ENCODE peak calls at places on chromosomes 5 and 9, in four cellular contexts. One of them, this sample, is unnamed.

GRCh38 chr9:112162644-112163413 is 12.3 kb downstream of the SUSD1 start:
- DNase-seq in lower lobe of right lung: no peak
- DNase-seq in CD4-positive, alpha-beta memory T cell: no peak
- DNase-seq in aorta: no peak
- DNase-seq in this sample: no peak

GRCh38 chr9:37037137-37037743 is 3.2 kb upstream of the PAX5 start:
- DNase-seq in aorta: peak; percentile 77
- DNase-seq in CD4-positive, alpha-beta memory T cell: no peak
- DNase-seq in lower lobe of right lung: no peak
- DNase-seq in this sample: no peak

GRCh38 chr5:6611561-6612256 is 21.1 kb downstream of the NSUN2 start:
- DNase-seq in lower lobe of right lung: no peak
- DNase-seq in aorta: no peak
- DNase-seq in CD4-positive, alpha-beta memory T cell: no peak
- DNase-seq in this sample: no peak

GRCh38 chr5:77990020-77990419 is 213.9 kb upstream of the TBCA start:
- DNase-seq in CD4-positive, alpha-beta memory T cell: no peak
- DNase-seq in aorta: no peak
- DNase-seq in lower lobe of right lung: no peak
- DNase-seq in this sample: no peak

GRCh38 chr5:145872914-145873313 is at the start of gene GRXCR2:
- DNase-seq in CD4-positive, alpha-beta memory T cell: no peak
- DNase-seq in aorta: no peak
- DNase-seq in lower lobe of right lung: no peak
- DNase-seq in this sample: no peak

GRCh38 chr9:89247431-89248370 is 63.3 kb upstream of the CKS2 start:
- DNase-seq in lower lobe of right lung: no peak
- DNase-seq in CD4-positive, alpha-beta memory T cell: no peak
- DNase-seq in aorta: no peak
- DNase-seq in this sample: no peak

GRCh38 chr9:108039012-108039411 is 549.4 kb upstream of the KLF4 start:
- DNase-seq in lower lobe of right lung: no peak
- DNase-seq in CD4-positive, alpha-beta memory T cell: no peak
- DNase-seq in aorta: no peak
- DNase-seq in this sample: no peak

GRCh38 chr9:112796485-112796884 is 45.9 kb downstream of the SNX30 start:
- DNase-seq in CD4-positive, alpha-beta memory T cell: no peak
- DNase-seq in aorta: no peak
- DNase-seq in lower lobe of right lung: no peak
- DNase-seq in this sample: no peak

GRCh38 chr5:107389130-107389553 is 281.6 kb downstream of the EFNA5 start:
- DNase-seq in CD4-positive, alpha-beta memory T cell: peak; percentile 40
- DNase-seq in aorta: no peak
- DNase-seq in lower lobe of right lung: no peak
- DNase-seq in this sample: no peak

GRCh38 chr9:37992924-37993349 is 76.1 kb downstream of the SHB start:
- DNase-seq in CD4-positive, alpha-beta memory T cell: no peak
- DNase-seq in aorta: peak; percentile 14
- DNase-seq in lower lobe of right lung: no peak
- DNase-seq in this sample: no peak

GRCh38 chr5:78654386-78654785 is 5.8 kb upstream of the LHFPL2 start:
- DNase-seq in CD4-positive, alpha-beta memory T cell: no peak
- DNase-seq in aorta: no peak
- DNase-seq in lower lobe of right lung: no peak
- DNase-seq in this sample: no peak

GRCh38 chr9:12908910-12909309 is 134.1 kb downstream of the LURAP1L start:
- DNase-seq in CD4-positive, alpha-beta memory T cell: no peak
- DNase-seq in aorta: no peak
- DNase-seq in lower lobe of right lung: no peak
- DNase-seq in this sample: no peak

GRCh38 chr9:87436694-87437093 is 61.0 kb upstream of the DAPK1 start:
- DNase-seq in aorta: no peak
- DNase-seq in CD4-positive, alpha-beta memory T cell: no peak
- DNase-seq in lower lobe of right lung: no peak
- DNase-seq in this sample: no peak

GRCh38 chr5:177389368-177390169 is 5.3 kb downstream of the SLC34A1 start:
- DNase-seq in CD4-positive, alpha-beta memory T cell: peak; percentile 88
- DNase-seq in aorta: no peak
- DNase-seq in lower lobe of right lung: no peak
- DNase-seq in this sample: peak; percentile 46

GRCh38 chr5:137199201-137199600 is 299.9 kb downstream of the SPOCK1 start:
- DNase-seq in lower lobe of right lung: no peak
- DNase-seq in CD4-positive, alpha-beta memory T cell: no peak
- DNase-seq in aorta: no peak
- DNase-seq in this sample: no peak

GRCh38 chr9:127715443-127716337 is at the start of the genes PTRH1 and TTC16:
- DNase-seq in aorta: peak; percentile 100
- DNase-seq in CD4-positive, alpha-beta memory T cell: peak; percentile 97
- DNase-seq in lower lobe of right lung: peak; percentile 98
- DNase-seq in this sample: peak; percentile 95

GRCh38 chr5:72848474-72849428 is 32.3 kb downstream of the TNPO1 start:
- DNase-seq in CD4-positive, alpha-beta memory T cell: peak; percentile 46
- DNase-seq in lower lobe of right lung: peak; percentile 73
- DNase-seq in aorta: peak; percentile 89
- DNase-seq in this sample: peak; percentile 41

DNA sequence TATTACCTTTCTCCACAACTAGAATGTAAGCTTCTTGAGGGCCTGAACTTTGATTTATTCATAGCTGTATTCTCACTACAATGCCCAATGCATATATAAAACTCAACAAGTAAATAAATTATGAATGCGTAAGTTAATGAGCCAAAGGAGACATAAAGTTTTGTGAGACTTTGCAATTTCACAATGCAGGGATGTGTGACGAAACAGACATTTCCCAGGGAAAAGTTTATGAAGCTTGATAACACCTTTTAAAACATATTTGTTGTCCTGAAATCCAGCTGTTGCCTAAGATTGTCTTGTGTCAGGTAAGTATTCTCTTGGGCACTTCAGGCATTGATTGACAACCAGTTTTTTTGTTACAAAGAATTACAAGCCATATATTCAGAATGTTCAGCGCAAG is 800.1 kb downstream of the BRINP1 start:
- DNase-seq in aorta: no peak
- DNase-seq in CD4-positive, alpha-beta memory T cell: no peak
- DNase-seq in lower lobe of right lung: no peak
- DNase-seq in this sample: no peak
- H3K9me3 ChIP-seq in aorta: no peaks in the 10 kb centered on the region
- H3K9me3 ChIP-seq in CD4-positive, alpha-beta memory T cell: no peaks in the 10 kb centered on the region
- H3K9me3 ChIP-seq in lower lobe of right lung: no peaks in the 10 kb centered on the region
- H3K9me3 ChIP-seq in this sample: no peaks in the 10 kb centered on the region

DNA sequence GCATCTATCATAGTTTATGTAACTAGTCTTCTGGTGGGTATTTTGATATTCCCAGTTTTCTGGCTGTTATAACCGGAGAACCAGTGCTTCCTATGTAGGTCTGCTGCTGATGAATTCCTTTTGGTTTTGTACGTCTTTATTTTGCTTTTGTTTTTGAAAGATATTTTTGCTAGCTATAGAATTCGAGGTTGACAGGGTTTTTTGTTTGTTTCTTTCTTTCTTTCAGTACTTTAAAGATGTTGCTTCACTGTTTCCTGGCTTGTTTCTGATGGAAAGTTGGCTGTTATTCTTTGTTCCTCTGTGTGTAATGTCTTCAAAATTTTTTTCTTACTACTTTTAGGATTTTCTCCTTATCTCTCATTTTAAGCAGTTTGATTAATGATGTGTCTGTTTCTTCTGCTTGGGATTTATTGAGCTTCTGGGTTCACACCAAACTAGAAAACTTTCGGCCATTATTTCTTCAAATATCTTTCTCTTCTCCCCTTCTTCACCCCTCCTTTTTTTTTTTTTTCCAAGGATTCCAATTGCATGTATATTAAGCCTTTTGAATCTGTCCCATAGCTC is 27.5 kb downstream of the ZNF618 start:
- DNase-seq in CD4-positive, alpha-beta memory T cell: no peak
- DNase-seq in lower lobe of right lung: no peak
- DNase-seq in aorta: no peak
- DNase-seq in this sample: no peak
- H3K9me3 ChIP-seq in CD4-positive, alpha-beta memory T cell: no peaks in the 10 kb centered on the region
- H3K9me3 ChIP-seq in lower lobe of right lung: peaks cover 10% of the 10 kb centered on the region
- H3K9me3 ChIP-seq in aorta: no peaks in the 10 kb centered on the region
- H3K9me3 ChIP-seq in this sample: no peaks in the 10 kb centered on the region

GRCh38 chr5:141319699-141320098 is 885 bp downstream of the TAF7 start:
- DNase-seq in lower lobe of right lung: no peak
- DNase-seq in CD4-positive, alpha-beta memory T cell: no peak
- DNase-seq in aorta: no peak
- DNase-seq in this sample: no peak
- H3K9me3 ChIP-seq in lower lobe of right lung: peaks cover 73% of the 10 kb centered on the region
- H3K9me3 ChIP-seq in CD4-positive, alpha-beta memory T cell: peaks cover 39% of the 10 kb centered on the region
- H3K9me3 ChIP-seq in aorta: peaks cover 8% of the 10 kb centered on the region
- H3K9me3 ChIP-seq in this sample: peaks cover 30% of the 10 kb centered on the region

DNA sequence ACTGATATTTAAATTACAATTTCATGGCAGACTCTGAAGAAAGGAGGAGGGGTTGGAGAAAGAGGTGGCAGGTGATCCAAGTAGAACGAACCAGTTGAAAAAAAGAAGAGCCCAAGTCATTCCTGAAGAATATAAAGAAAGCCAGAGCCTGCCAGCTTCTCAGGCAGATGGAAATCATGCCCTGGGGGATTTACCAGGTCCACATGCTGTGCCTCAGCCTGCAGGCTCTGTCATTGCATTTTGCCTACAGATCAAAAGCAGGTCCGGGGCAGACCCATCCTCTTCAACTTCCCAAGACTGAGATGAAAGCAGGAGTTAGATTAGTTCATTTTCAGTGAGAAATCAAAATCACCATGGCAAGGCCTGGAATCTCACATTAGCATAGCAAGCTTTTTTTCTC is 48.5 kb downstream of the GDNF start:
- DNase-seq in CD4-positive, alpha-beta memory T cell: no peak
- DNase-seq in lower lobe of right lung: no peak
- DNase-seq in aorta: no peak
- DNase-seq in this sample: no peak
- H3K9me3 ChIP-seq in CD4-positive, alpha-beta memory T cell: no peaks in the 10 kb centered on the region
- H3K9me3 ChIP-seq in lower lobe of right lung: no peaks in the 10 kb centered on the region
- H3K9me3 ChIP-seq in aorta: peaks cover 8% of the 10 kb centered on the region
- H3K9me3 ChIP-seq in this sample: no peaks in the 10 kb centered on the region

GRCh38 chr5:2981035-2981434 is 229.6 kb upstream of the IRX2 start:
- DNase-seq in aorta: no peak
- DNase-seq in CD4-positive, alpha-beta memory T cell: no peak
- DNase-seq in lower lobe of right lung: no peak
- DNase-seq in this sample: no peak
- H3K9me3 ChIP-seq in aorta: peaks cover 2% of the 10 kb centered on the region
- H3K9me3 ChIP-seq in CD4-positive, alpha-beta memory T cell: no peaks in the 10 kb centered on the region
- H3K9me3 ChIP-seq in lower lobe of right lung: no peaks in the 10 kb centered on the region
- H3K9me3 ChIP-seq in this sample: no peaks in the 10 kb centered on the region